ENCODE peak calls at places on chromosomes 11 and 22, in six cellular contexts. One of them, this sample, is unnamed.

GRCh38 chr11:117071344-117071787 is 26.9 kb downstream of the SIK3 start:
- DNase-seq in NCI-H460: peak
- DNase-seq in Kasumi-1: no peak
- DNase-seq in retina: no peak
- DNase-seq in stimulated activated CD8-positive, alpha-beta memory T cell treated with anti-CD3 and anti-CD28 coated beads, Interleukin-4, amount 100 ng/mL, for 1 hour: no peak
- DNase-seq in NCI-H1092: peak
- DNase-seq in this sample: no peak

GRCh38 chr11:98835336-98835735 is 185.4 kb upstream of the CNTN5 start:
- DNase-seq in retina: peak
- DNase-seq in stimulated activated CD8-positive, alpha-beta memory T cell treated with anti-CD3 and anti-CD28 coated beads, Interleukin-4, amount 100 ng/mL, for 1 hour: no peak
- DNase-seq in NCI-H460: peak
- DNase-seq in Kasumi-1: no peak
- DNase-seq in NCI-H1092: no peak
- DNase-seq in this sample: no peak

GRCh38 chr22:25747245-25747944 is 5.4 kb downstream of the MYO18B start:
- DNase-seq in stimulated activated CD8-positive, alpha-beta memory T cell treated with anti-CD3 and anti-CD28 coated beads, Interleukin-4, amount 100 ng/mL, for 1 hour: no peak
- DNase-seq in Kasumi-1: no peak
- DNase-seq in NCI-H1092: no peak
- DNase-seq in NCI-H460: peak
- DNase-seq in retina: no peak
- DNase-seq in this sample: no peak

GRCh38 chr11:77761481-77761880 is 59.0 kb downstream of the RSF1 start:
- DNase-seq in NCI-H1092: no peak
- DNase-seq in retina: no peak
- DNase-seq in Kasumi-1: no peak
- DNase-seq in stimulated activated CD8-positive, alpha-beta memory T cell treated with anti-CD3 and anti-CD28 coated beads, Interleukin-4, amount 100 ng/mL, for 1 hour: no peak
- DNase-seq in NCI-H460: no peak
- DNase-seq in this sample: no peak

GRCh38 chr22:38353142-38353629 is 36.0 kb upstream of the CSNK1E start:
- DNase-seq in retina: peak
- DNase-seq in Kasumi-1: peak
- DNase-seq in stimulated activated CD8-positive, alpha-beta memory T cell treated with anti-CD3 and anti-CD28 coated beads, Interleukin-4, amount 100 ng/mL, for 1 hour: peak
- DNase-seq in NCI-H1092: peak
- DNase-seq in NCI-H460: peak
- DNase-seq in this sample: peak

GRCh38 chr11:1171985-1172728 is 14.4 kb downstream of the MUC5AC start:
- DNase-seq in NCI-H1092: no peak
- DNase-seq in stimulated activated CD8-positive, alpha-beta memory T cell treated with anti-CD3 and anti-CD28 coated beads, Interleukin-4, amount 100 ng/mL, for 1 hour: no peak
- DNase-seq in retina: no peak
- DNase-seq in NCI-H460: no peak
- DNase-seq in Kasumi-1: no peak
- DNase-seq in this sample: no peak

GRCh38 chr22:30876925-30877553 is 91.5 kb downstream of the MORC2 start:
- DNase-seq in NCI-H460: no peak
- DNase-seq in stimulated activated CD8-positive, alpha-beta memory T cell treated with anti-CD3 and anti-CD28 coated beads, Interleukin-4, amount 100 ng/mL, for 1 hour: no peak
- DNase-seq in Kasumi-1: no peak
- DNase-seq in retina: no peak
- DNase-seq in NCI-H1092: peak
- DNase-seq in this sample: no peak

GRCh38 chr22:19774628-19775027 is 14.1 kb downstream of the TBX1 start:
- DNase-seq in retina: no peak
- DNase-seq in stimulated activated CD8-positive, alpha-beta memory T cell treated with anti-CD3 and anti-CD28 coated beads, Interleukin-4, amount 100 ng/mL, for 1 hour: no peak
- DNase-seq in NCI-H1092: no peak
- DNase-seq in Kasumi-1: no peak
- DNase-seq in NCI-H460: no peak
- DNase-seq in this sample: no peak

GRCh38 chr11:65059959-65060824 is 1.8 kb upstream of the NAALADL1 start:
- DNase-seq in NCI-H460: no peak
- DNase-seq in stimulated activated CD8-positive, alpha-beta memory T cell treated with anti-CD3 and anti-CD28 coated beads, Interleukin-4, amount 100 ng/mL, for 1 hour: no peak
- DNase-seq in retina: no peak
- DNase-seq in NCI-H1092: no peak
- DNase-seq in Kasumi-1: no peak
- DNase-seq in this sample: no peak

GRCh38 chr11:119854521-119854920 is 125.5 kb upstream of the NECTIN1 start:
- DNase-seq in NCI-H460: no peak
- DNase-seq in NCI-H1092: no peak
- DNase-seq in retina: no peak
- DNase-seq in stimulated activated CD8-positive, alpha-beta memory T cell treated with anti-CD3 and anti-CD28 coated beads, Interleukin-4, amount 100 ng/mL, for 1 hour: no peak
- DNase-seq in Kasumi-1: no peak
- DNase-seq in this sample: no peak

GRCh38 chr11:115222218-115222862 is 281.9 kb downstream of the CADM1 start:
- DNase-seq in stimulated activated CD8-positive, alpha-beta memory T cell treated with anti-CD3 and anti-CD28 coated beads, Interleukin-4, amount 100 ng/mL, for 1 hour: no peak
- DNase-seq in retina: no peak
- DNase-seq in NCI-H1092: no peak
- DNase-seq in NCI-H460: peak
- DNase-seq in Kasumi-1: no peak
- DNase-seq in this sample: no peak

GRCh38 chr11:11580831-11581492 is 40.8 kb downstream of the GALNT18 start:
- DNase-seq in NCI-H1092: peak
- DNase-seq in NCI-H460: no peak
- DNase-seq in stimulated activated CD8-positive, alpha-beta memory T cell treated with anti-CD3 and anti-CD28 coated beads, Interleukin-4, amount 100 ng/mL, for 1 hour: no peak
- DNase-seq in Kasumi-1: no peak
- DNase-seq in retina: no peak
- DNase-seq in this sample: no peak

GRCh38 chr11:65593518-65594414 is 1.8 kb downstream of the KCNK7 start:
- DNase-seq in Kasumi-1: peak
- DNase-seq in retina: no peak
- DNase-seq in NCI-H1092: no peak
- DNase-seq in NCI-H460: no peak
- DNase-seq in stimulated activated CD8-positive, alpha-beta memory T cell treated with anti-CD3 and anti-CD28 coated beads, Interleukin-4, amount 100 ng/mL, for 1 hour: no peak
- DNase-seq in this sample: no peak

GRCh38 chr11:77096591-77097019 is 6.0 kb upstream of the OMP start:
- DNase-seq in stimulated activated CD8-positive, alpha-beta memory T cell treated with anti-CD3 and anti-CD28 coated beads, Interleukin-4, amount 100 ng/mL, for 1 hour: no peak
- DNase-seq in NCI-H1092: no peak
- DNase-seq in retina: no peak
- DNase-seq in NCI-H460: no peak
- DNase-seq in Kasumi-1: no peak
- DNase-seq in this sample: no peak

GRCh38 chr11:64918056-64918455 is 1.0 kb upstream of the ATG2A start:
- DNase-seq in retina: no peak
- DNase-seq in NCI-H1092: no peak
- DNase-seq in Kasumi-1: peak
- DNase-seq in NCI-H460: no peak
- DNase-seq in stimulated activated CD8-positive, alpha-beta memory T cell treated with anti-CD3 and anti-CD28 coated beads, Interleukin-4, amount 100 ng/mL, for 1 hour: no peak
- DNase-seq in this sample: no peak

GRCh38 chr11:133081020-133081419 is 451.3 kb downstream of the OPCML start:
- DNase-seq in NCI-H460: no peak
- DNase-seq in stimulated activated CD8-positive, alpha-beta memory T cell treated with anti-CD3 and anti-CD28 coated beads, Interleukin-4, amount 100 ng/mL, for 1 hour: no peak
- DNase-seq in retina: no peak
- DNase-seq in Kasumi-1: no peak
- DNase-seq in NCI-H1092: no peak
- DNase-seq in this sample: no peak

GRCh38 chr22:32336185-32336603 is 21.5 kb upstream of the RFPL3 start:
- DNase-seq in NCI-H1092: no peak
- DNase-seq in NCI-H460: no peak
- DNase-seq in Kasumi-1: no peak
- DNase-seq in retina: peak
- DNase-seq in stimulated activated CD8-positive, alpha-beta memory T cell treated with anti-CD3 and anti-CD28 coated beads, Interleukin-4, amount 100 ng/mL, for 1 hour: no peak
- DNase-seq in this sample: no peak

GRCh38 chr11:120945042-120945441 is 78.9 kb upstream of the TBCEL start:
- DNase-seq in NCI-H460: no peak
- DNase-seq in NCI-H1092: no peak
- DNase-seq in Kasumi-1: no peak
- DNase-seq in stimulated activated CD8-positive, alpha-beta memory T cell treated with anti-CD3 and anti-CD28 coated beads, Interleukin-4, amount 100 ng/mL, for 1 hour: no peak
- DNase-seq in retina: no peak
- DNase-seq in this sample: no peak

GRCh38 chr11:126497581-126498109 is 142.2 kb downstream of the ST3GAL4 start:
- DNase-seq in NCI-H460: no peak
- DNase-seq in NCI-H1092: no peak
- DNase-seq in Kasumi-1: no peak
- DNase-seq in stimulated activated CD8-positive, alpha-beta memory T cell treated with anti-CD3 and anti-CD28 coated beads, Interleukin-4, amount 100 ng/mL, for 1 hour: no peak
- DNase-seq in retina: no peak
- DNase-seq in this sample: no peak

GRCh38 chr11:114346709-114347141 is 50.5 kb downstream of the NNMT start:
- DNase-seq in retina: no peak
- DNase-seq in stimulated activated CD8-positive, alpha-beta memory T cell treated with anti-CD3 and anti-CD28 coated beads, Interleukin-4, amount 100 ng/mL, for 1 hour: no peak
- DNase-seq in NCI-H1092: no peak
- DNase-seq in NCI-H460: no peak
- DNase-seq in Kasumi-1: no peak
- DNase-seq in this sample: no peak

GRCh38 chr11:84580338-84580737 is 1046.8 kb downstream of the DLG2 start:
- DNase-seq in NCI-H460: no peak
- DNase-seq in retina: no peak
- DNase-seq in NCI-H1092: peak
- DNase-seq in Kasumi-1: no peak
- DNase-seq in stimulated activated CD8-positive, alpha-beta memory T cell treated with anti-CD3 and anti-CD28 coated beads, Interleukin-4, amount 100 ng/mL, for 1 hour: no peak
- DNase-seq in this sample: no peak

GRCh38 chr11:112968988-112969714 is 7.9 kb downstream of the NCAM1 start:
- DNase-seq in retina: no peak
- DNase-seq in NCI-H1092: no peak
- DNase-seq in Kasumi-1: no peak
- DNase-seq in stimulated activated CD8-positive, alpha-beta memory T cell treated with anti-CD3 and anti-CD28 coated beads, Interleukin-4, amount 100 ng/mL, for 1 hour: no peak
- DNase-seq in NCI-H460: no peak
- DNase-seq in this sample: peak

GRCh38 chr11:27807594-27807993 is 107.3 kb upstream of the BDNF start:
- DNase-seq in Kasumi-1: no peak
- DNase-seq in NCI-H460: no peak
- DNase-seq in NCI-H1092: no peak
- DNase-seq in stimulated activated CD8-positive, alpha-beta memory T cell treated with anti-CD3 and anti-CD28 coated beads, Interleukin-4, amount 100 ng/mL, for 1 hour: no peak
- DNase-seq in retina: no peak
- DNase-seq in this sample: no peak

GRCh38 chr11:132972565-132972964 is 559.7 kb downstream of the OPCML start:
- DNase-seq in stimulated activated CD8-positive, alpha-beta memory T cell treated with anti-CD3 and anti-CD28 coated beads, Interleukin-4, amount 100 ng/mL, for 1 hour: no peak
- DNase-seq in NCI-H1092: no peak
- DNase-seq in retina: no peak
- DNase-seq in NCI-H460: no peak
- DNase-seq in Kasumi-1: no peak
- DNase-seq in this sample: no peak

GRCh38 chr11:62573006-62573591 is 592 bp downstream of the EEF1G start:
- DNase-seq in Kasumi-1: peak
- DNase-seq in retina: no peak
- DNase-seq in stimulated activated CD8-positive, alpha-beta memory T cell treated with anti-CD3 and anti-CD28 coated beads, Interleukin-4, amount 100 ng/mL, for 1 hour: no peak
- DNase-seq in NCI-H460: no peak
- DNase-seq in NCI-H1092: no peak
- DNase-seq in this sample: no peak

GRCh38 chr11:19861171-19861570 is 148.5 kb downstream of the NAV2 start:
- DNase-seq in retina: no peak
- DNase-seq in Kasumi-1: no peak
- DNase-seq in stimulated activated CD8-positive, alpha-beta memory T cell treated with anti-CD3 and anti-CD28 coated beads, Interleukin-4, amount 100 ng/mL, for 1 hour: no peak
- DNase-seq in NCI-H1092: no peak
- DNase-seq in NCI-H460: no peak
- DNase-seq in this sample: no peak

GRCh38 chr22:20509344-20510047 is 2.1 kb downstream of the MED15 start:
- DNase-seq in stimulated activated CD8-positive, alpha-beta memory T cell treated with anti-CD3 and anti-CD28 coated beads, Interleukin-4, amount 100 ng/mL, for 1 hour: no peak
- DNase-seq in retina: peak
- DNase-seq in NCI-H460: peak
- DNase-seq in NCI-H1092: no peak
- DNase-seq in Kasumi-1: peak
- DNase-seq in this sample: peak

GRCh38 chr11:62593434-62594044 is 2.2 kb upstream of the TUT1 start:
- DNase-seq in NCI-H460: peak
- DNase-seq in stimulated activated CD8-positive, alpha-beta memory T cell treated with anti-CD3 and anti-CD28 coated beads, Interleukin-4, amount 100 ng/mL, for 1 hour: no peak
- DNase-seq in Kasumi-1: peak
- DNase-seq in retina: peak
- DNase-seq in NCI-H1092: peak
- DNase-seq in this sample: peak

GRCh38 chr11:33930317-33931021 is 38.6 kb upstream of the LMO2 start:
- DNase-seq in retina: no peak
- DNase-seq in stimulated activated CD8-positive, alpha-beta memory T cell treated with anti-CD3 and anti-CD28 coated beads, Interleukin-4, amount 100 ng/mL, for 1 hour: no peak
- DNase-seq in NCI-H460: no peak
- DNase-seq in NCI-H1092: no peak
- DNase-seq in Kasumi-1: peak
- DNase-seq in this sample: peak

GRCh38 chr22:50242406-50242949 is 2.3 kb downstream of the TUBGCP6 start:
- DNase-seq in retina: no peak
- DNase-seq in Kasumi-1: no peak
- DNase-seq in stimulated activated CD8-positive, alpha-beta memory T cell treated with anti-CD3 and anti-CD28 coated beads, Interleukin-4, amount 100 ng/mL, for 1 hour: no peak
- DNase-seq in NCI-H460: no peak
- DNase-seq in NCI-H1092: no peak
- DNase-seq in this sample: no peak

GRCh38 chr11:112524808-112525207 is 264.1 kb upstream of the PLET1 start:
- DNase-seq in NCI-H1092: no peak
- DNase-seq in retina: no peak
- DNase-seq in Kasumi-1: no peak
- DNase-seq in stimulated activated CD8-positive, alpha-beta memory T cell treated with anti-CD3 and anti-CD28 coated beads, Interleukin-4, amount 100 ng/mL, for 1 hour: no peak
- DNase-seq in NCI-H460: no peak
- DNase-seq in this sample: no peak

GRCh38 chr11:101299210-101299609 is 169.6 kb upstream of the PGR start:
- DNase-seq in NCI-H1092: no peak
- DNase-seq in Kasumi-1: no peak
- DNase-seq in NCI-H460: no peak
- DNase-seq in retina: no peak
- DNase-seq in stimulated activated CD8-positive, alpha-beta memory T cell treated with anti-CD3 and anti-CD28 coated beads, Interleukin-4, amount 100 ng/mL, for 1 hour: no peak
- DNase-seq in this sample: no peak

GRCh38 chr11:32259641-32260081 is 168.8 kb downstream of the RCN1 start:
- DNase-seq in retina: no peak
- DNase-seq in Kasumi-1: peak
- DNase-seq in NCI-H460: no peak
- DNase-seq in stimulated activated CD8-positive, alpha-beta memory T cell treated with anti-CD3 and anti-CD28 coated beads, Interleukin-4, amount 100 ng/mL, for 1 hour: no peak
- DNase-seq in NCI-H1092: no peak
- DNase-seq in this sample: no peak

GRCh38 chr11:75474878-75475766 is 42.1 kb upstream of the KLHL35 start:
- DNase-seq in NCI-H1092: no peak
- DNase-seq in Kasumi-1: peak
- DNase-seq in retina: no peak
- DNase-seq in stimulated activated CD8-positive, alpha-beta memory T cell treated with anti-CD3 and anti-CD28 coated beads, Interleukin-4, amount 100 ng/mL, for 1 hour: peak
- DNase-seq in NCI-H460: no peak
- DNase-seq in this sample: no peak

GRCh38 chr11:72582206-72583176 is 91.7 kb downstream of the PDE2A start:
- DNase-seq in Kasumi-1: no peak
- DNase-seq in NCI-H1092: no peak
- DNase-seq in NCI-H460: no peak
- DNase-seq in retina: no peak
- DNase-seq in stimulated activated CD8-positive, alpha-beta memory T cell treated with anti-CD3 and anti-CD28 coated beads, Interleukin-4, amount 100 ng/mL, for 1 hour: no peak
- DNase-seq in this sample: no peak

GRCh38 chr11:587978-588380 is 11.7 kb downstream of the PHRF1 start:
- DNase-seq in stimulated activated CD8-positive, alpha-beta memory T cell treated with anti-CD3 and anti-CD28 coated beads, Interleukin-4, amount 100 ng/mL, for 1 hour: peak
- DNase-seq in NCI-H1092: no peak
- DNase-seq in Kasumi-1: peak
- DNase-seq in retina: no peak
- DNase-seq in NCI-H460: no peak
- DNase-seq in this sample: no peak

GRCh38 chr11:65129649-65130441 is 4.5 kb downstream of the SYVN1 start:
- DNase-seq in Kasumi-1: no peak
- DNase-seq in retina: no peak
- DNase-seq in NCI-H1092: no peak
- DNase-seq in stimulated activated CD8-positive, alpha-beta memory T cell treated with anti-CD3 and anti-CD28 coated beads, Interleukin-4, amount 100 ng/mL, for 1 hour: no peak
- DNase-seq in NCI-H460: no peak
- DNase-seq in this sample: no peak